ENCODE peak calls at places on chromosomes 16 and 17, in ten cellular contexts. F is stomach, I is tibial nerve, H is mucosa of descending colon, O is midbrain, G is putamen, P is T-helper 9 cell, R is foreskin fibroblast, K is HEK293T, N is AG04450. J is an unnamed sample.

GRCh38 chr17:64679710-64680216 is 17.7 kb upstream of the SMURF2 start:
- DNase-seq in F (no peak), I (no peak), H (no peak), N (peak), K (no peak), R (peak), G (no peak), P (no peak), O (no peak), J (no peak)

GRCh38 chr17:79850571-79851460 is 11.6 kb upstream of the CBX4 start:
- DNase-seq in H (no peak), N (no peak), K (no peak), R (peak), F (no peak), G (no peak), O (no peak), I (no peak), P (no peak), J (no peak)

GRCh38 chr17:80198144-80198661 is 21.9 kb downstream of the SGSH start:
- DNase-seq in K (no peak), I (no peak), F (no peak), G (no peak), H (no peak), P (no peak), O (no peak), N (no peak), R (peak), J (no peak)

GRCh38 chr17:2962729-2963128 is 100.7 kb downstream of the OR1D5 start:
- DNase-seq in O (no peak), F (no peak), H (no peak), G (no peak), P (no peak), R (no peak), I (no peak), N (no peak), K (no peak), J (no peak)

GRCh38 chr17:65557349-65558310 is 3.8 kb downstream of the AXIN2 start:
- DNase-seq in P (peak), R (peak), H (peak), G (no peak), I (no peak), F (no peak), O (no peak), N (no peak), K (no peak), J (peak)

GRCh38 chr16:13110124-13110796 is 208.9 kb downstream of the SHISA9 start:
- DNase-seq in F (no peak), R (peak), N (no peak), O (peak), K (no peak), G (peak), H (no peak), P (no peak), I (no peak), J (peak)

GRCh38 chr17:59534583-59534982 is 30.8 kb upstream of the DHX40 start:
- DNase-seq in K (peak), H (no peak), O (no peak), P (no peak), R (no peak), G (no peak), F (no peak), N (no peak), I (no peak), J (no peak)

GRCh38 chr17:82832881-82833475 is 6.8 kb downstream of the ZNF750 start:
- DNase-seq in G (no peak), O (no peak), I (no peak), H (no peak), N (no peak), R (no peak), K (no peak), P (no peak), F (no peak), J (no peak)

GRCh38 chr17:45332989-45333701 is 16.3 kb upstream of the MAP3K14 start:
- DNase-seq in N (no peak), R (no peak), H (no peak), F (no peak), K (no peak), P (no peak), I (no peak), O (no peak), G (no peak), J (no peak)

GRCh38 chr16:46629331-46629843 is 8.2 kb upstream of the SHCBP1 start:
- DNase-seq in I (no peak), G (no peak), R (peak), F (no peak), K (peak), N (no peak), O (peak), P (no peak), H (no peak), J (no peak)

GRCh38 chr17:34607917-34608316 is 28.5 kb downstream of the TMEM132E start:
- DNase-seq in I (no peak), K (no peak), N (no peak), P (no peak), R (no peak), H (no peak), G (no peak), F (no peak), O (no peak), J (no peak)

GRCh38 chr16:52676951-52677350 is 130.0 kb upstream of the TOX3 start:
- DNase-seq in K (no peak), H (no peak), G (no peak), I (no peak), R (no peak), P (no peak), N (no peak), O (no peak), F (no peak), J (no peak)

GRCh38 chr16:57647136-57647875 is 18.9 kb downstream of the ADGRG1 start:
- DNase-seq in G (no peak), F (no peak), K (no peak), O (no peak), I (no peak), N (no peak), H (no peak), P (no peak), R (no peak), J (no peak)

GRCh38 chr17:58215685-58216084 is 3.4 kb downstream of the MKS1 start:
- DNase-seq in I (no peak), H (no peak), G (no peak), N (no peak), F (no peak), O (no peak), P (no peak), R (no peak), K (no peak), J (no peak)

GRCh38 chr16:50297301-50298074 is 31.1 kb downstream of the ADCY7 start:
- DNase-seq in P (no peak), I (no peak), O (no peak), H (no peak), F (no peak), R (no peak), N (no peak), G (no peak), K (no peak), J (no peak)

GRCh38 chr17:37400505-37400904 is 6.1 kb downstream of the ACACA start:
- DNase-seq in F (no peak), H (no peak), P (no peak), I (no peak), G (no peak), O (no peak), N (no peak), K (no peak), R (no peak), J (no peak)

GRCh38 chr17:80942360-80943345 is 49.0 kb upstream of the CHMP6 start:
- DNase-seq in H (peak), R (peak), K (no peak), G (peak), F (peak), I (peak), N (peak), P (no peak), O (peak), J (peak)

GRCh38 chr16:75131081-75131480 is 14.5 kb upstream of the LDHD start:
- DNase-seq in K (no peak), I (no peak), H (no peak), F (no peak), R (no peak), N (no peak), P (no peak), G (no peak), O (no peak), J (no peak)

GRCh38 chr17:50939795-50940684 is 73.9 kb upstream of the TOB1 start:
- DNase-seq in H (no peak), I (no peak), R (no peak), K (no peak), O (no peak), P (no peak), N (no peak), F (no peak), G (no peak), J (no peak)

GRCh38 chr16:4976079-4976478 is 17.9 kb downstream of the SEC14L5 start:
- DNase-seq in N (no peak), K (no peak), P (no peak), I (no peak), F (no peak), O (no peak), H (no peak), R (no peak), G (no peak), J (no peak)

GRCh38 chr17:39763046-39763800 is 25.5 kb downstream of the GRB7 start:
- DNase-seq in K (no peak), H (no peak), R (no peak), N (no peak), F (no peak), P (no peak), O (no peak), G (no peak), I (no peak), J (no peak)

GRCh38 chr16:66028505-66029216 is 337.8 kb upstream of the CDH5 start:
- DNase-seq in I (no peak), K (no peak), P (no peak), F (no peak), H (no peak), O (no peak), N (peak), R (peak), G (no peak), J (no peak)

GRCh38 chr17:31058958-31059357 is 35.8 kb upstream of the NF1 start:
- DNase-seq in K (no peak), R (no peak), H (no peak), O (no peak), P (no peak), N (no peak), G (peak), I (no peak), F (no peak), J (no peak)

GRCh38 chr17:77670125-77670524 is 288.4 kb upstream of the TNRC6C start:
- DNase-seq in K (no peak), F (no peak), P (no peak), N (no peak), H (no peak), I (no peak), O (no peak), R (no peak), G (no peak), J (no peak)

GRCh38 chr16:72247821-72248253 is 75.9 kb upstream of the PMFBP1 start:
- DNase-seq in O (no peak), K (no peak), H (no peak), I (no peak), N (no peak), G (no peak), F (no peak), P (no peak), R (peak), J (no peak)

J was measured in thyroid gland.